ENCODE peak calls at places on chromosomes 7 and 10, in five cellular contexts. X is HepG2, D is transverse colon, S is upper lobe of left lung, Q is tibial nerve. O is an unnamed sample.

GRCh38 chr10:99984635-99985034 is 25.1 kb downstream of the DNMBP start:
- DNase-seq in X (no peak), D (no peak), S (no peak), Q (no peak), O (no peak)

GRCh38 chr7:156897673-156898072 is 4.7 kb upstream of the LMBR1 start:
- DNase-seq in X (no peak), D (no peak), S (no peak), Q (no peak), O (no peak)

GRCh38 chr7:92647652-92648051 is 57.5 kb upstream of the FAM133B start:
- DNase-seq in X (no peak), D (no peak), S (no peak), Q (no peak), O (no peak)

GRCh38 chr7:4861673-4862072 is at the start of gene PAPOLB:
- DNase-seq in X (no peak), D (no peak), S (peak; percentile 86), Q (no peak), O (no peak)

GRCh38 chr7:77858278-77858677 is 59.7 kb downstream of the PHTF2 start:
- DNase-seq in X (no peak), D (no peak), S (no peak), Q (no peak), O (no peak)

GRCh38 chr7:99837649-99838361 is 10.0 kb downstream of the CYP3A43 start:
- DNase-seq in X (peak; percentile 45), D (no peak), S (no peak), Q (no peak), O (no peak)

GRCh38 chr10:95560288-95561199 is 627 bp downstream of the SORBS1 start:
- DNase-seq in X (no peak), D (peak; percentile 67), S (peak; percentile 87), Q (peak; percentile 30), O (peak; percentile 61)

GRCh38 chr7:92131764-92132330 is 2.4 kb downstream of the CYP51A1 start:
- DNase-seq in X (no peak), D (no peak), S (no peak), Q (no peak), O (no peak)

GRCh38 chr10:86339226-86339865 is 27.2 kb downstream of the GRID1 start:
- DNase-seq in X (no peak), D (no peak), S (no peak), Q (no peak), O (no peak)

GRCh38 chr10:73586583-73586984 is 4.6 kb downstream of the USP54 start:
- DNase-seq in X (peak; percentile 93), D (peak; percentile 38), S (no peak), Q (peak; percentile 49), O (peak; percentile 62)
- TF ChIP-seq POLR2A in X (no peak), D (no peak), S (no peak), Q (no peak), O (no peak)

DNA sequence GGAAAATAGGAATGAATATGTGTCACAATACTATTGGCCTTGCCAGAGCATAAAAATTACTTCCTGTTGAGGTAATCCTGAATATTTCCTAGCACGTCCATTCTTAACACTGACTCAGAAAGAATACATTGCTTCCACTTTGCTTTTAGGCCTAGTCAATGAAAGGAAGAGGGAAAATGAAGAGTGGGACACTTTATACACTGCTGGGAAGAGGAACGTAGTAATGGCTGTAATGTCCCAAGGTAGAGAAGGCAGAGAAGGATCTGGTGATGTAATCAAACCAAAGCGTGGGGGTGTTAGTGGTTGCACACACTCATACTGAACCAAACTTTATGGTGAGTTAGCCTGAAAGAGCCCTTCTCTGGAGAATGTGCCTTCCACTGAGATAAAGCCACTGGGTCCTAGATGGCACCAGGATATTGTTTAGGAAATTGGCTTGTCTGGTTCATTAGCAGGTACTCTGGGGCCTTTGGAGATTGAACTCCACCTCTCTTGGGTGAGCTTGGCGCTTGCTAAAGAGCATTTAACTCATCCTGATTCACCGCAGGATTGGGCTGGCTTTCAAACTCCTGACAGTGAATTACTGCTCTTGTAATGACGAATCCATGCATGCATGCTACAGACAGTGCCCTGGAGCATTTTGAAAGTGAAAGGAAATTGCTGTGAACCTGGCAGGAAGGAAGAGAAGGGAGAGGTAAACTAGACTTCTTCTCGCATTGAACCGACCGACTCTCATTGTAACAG is 254.9 kb downstream of the KIAA1217 start:
- DNase-seq in X (no peak), D (peak; percentile 48), S (no peak), Q (no peak), O (no peak)
- TF ChIP-seq POLR2A in X (no peak), D (peak; percentile 41), S (no peak), Q (no peak), O (no peak)

DNA sequence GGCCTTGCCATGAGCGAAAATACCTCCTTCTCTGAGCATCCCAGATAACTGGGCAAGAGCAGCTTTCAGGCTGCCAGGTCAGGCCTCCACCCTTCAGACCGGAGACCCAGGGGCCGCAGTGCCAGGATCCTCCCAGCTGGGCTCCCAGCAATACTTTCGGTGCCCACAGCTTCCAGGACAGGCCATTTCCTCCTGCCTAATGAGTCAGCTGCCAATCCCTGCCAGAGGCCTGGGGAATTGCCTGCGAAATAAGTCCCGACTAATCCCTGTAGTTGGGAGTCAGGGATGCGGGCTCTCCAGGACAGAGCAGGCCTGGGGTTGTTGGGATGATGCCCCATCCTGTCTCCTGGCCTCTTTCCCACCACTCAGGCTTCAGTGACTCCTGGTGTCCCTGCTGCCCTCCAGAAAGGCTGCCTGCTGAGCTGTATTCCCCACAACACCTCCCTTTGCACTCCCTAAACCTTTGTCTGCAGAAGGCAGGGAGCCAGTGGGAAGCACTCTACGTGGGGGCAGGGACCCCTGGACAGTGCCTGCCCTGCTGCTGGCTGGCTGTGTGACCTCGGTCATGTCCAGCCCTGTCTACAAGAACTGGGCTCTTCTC is 143.5 kb upstream of the UNC5B start:
- DNase-seq in X (no peak), D (no peak), S (no peak), Q (no peak), O (no peak)
- TF ChIP-seq POLR2A in X (no peak), D (no peak), S (no peak), Q (no peak), O (no peak)

DNA sequence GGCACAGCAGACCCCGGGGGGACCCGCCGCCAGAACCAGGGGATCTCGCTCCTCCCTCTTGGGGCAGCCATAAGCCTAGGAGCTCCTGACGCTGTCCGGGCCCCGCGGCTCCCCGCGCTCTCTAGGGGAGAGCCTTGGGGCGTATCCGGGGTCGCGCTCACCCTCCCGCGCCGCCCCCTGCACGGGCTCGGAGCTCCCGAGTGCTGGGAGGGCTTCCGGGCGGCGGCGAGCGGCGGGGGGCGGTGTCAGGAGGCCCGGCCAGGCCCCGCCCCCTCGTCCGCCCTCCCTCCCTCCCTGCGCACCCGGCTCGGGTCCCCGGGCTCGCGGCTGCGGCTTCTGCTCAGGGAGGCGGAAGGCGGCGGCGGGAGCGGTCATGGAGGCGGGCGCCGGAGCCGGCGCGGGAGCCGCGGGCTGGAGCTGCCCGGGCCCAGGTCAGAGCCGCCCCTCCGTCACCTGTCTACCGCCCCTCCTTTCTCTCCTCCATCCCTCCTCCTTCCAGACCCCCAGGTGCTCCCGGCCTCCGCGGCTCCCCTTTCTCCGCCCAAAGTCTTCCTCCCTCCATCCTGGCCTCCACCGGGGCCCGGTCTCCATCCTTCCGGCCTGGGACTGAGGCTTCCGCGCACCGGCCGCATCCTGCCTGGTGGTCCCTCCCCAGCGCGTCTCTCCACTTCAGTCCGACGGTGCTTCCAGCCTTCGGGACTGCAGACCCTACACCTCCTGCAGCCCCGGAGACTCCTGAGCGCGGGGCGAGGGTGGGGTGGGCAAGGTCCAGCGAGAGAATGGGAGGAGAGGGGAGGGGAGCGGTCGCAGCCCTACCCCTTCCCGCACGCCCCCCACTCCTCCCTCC is 424 bp upstream of the CCDC136 start:
- DNase-seq in X (no peak), D (peak; percentile 83), S (peak; percentile 95), Q (peak; percentile 36), O (peak; percentile 76)
- TF ChIP-seq POLR2A in X (no peak), D (peak; percentile 14), S (peak; percentile 27), Q (peak; percentile 24), O (peak; percentile 38)

DNA sequence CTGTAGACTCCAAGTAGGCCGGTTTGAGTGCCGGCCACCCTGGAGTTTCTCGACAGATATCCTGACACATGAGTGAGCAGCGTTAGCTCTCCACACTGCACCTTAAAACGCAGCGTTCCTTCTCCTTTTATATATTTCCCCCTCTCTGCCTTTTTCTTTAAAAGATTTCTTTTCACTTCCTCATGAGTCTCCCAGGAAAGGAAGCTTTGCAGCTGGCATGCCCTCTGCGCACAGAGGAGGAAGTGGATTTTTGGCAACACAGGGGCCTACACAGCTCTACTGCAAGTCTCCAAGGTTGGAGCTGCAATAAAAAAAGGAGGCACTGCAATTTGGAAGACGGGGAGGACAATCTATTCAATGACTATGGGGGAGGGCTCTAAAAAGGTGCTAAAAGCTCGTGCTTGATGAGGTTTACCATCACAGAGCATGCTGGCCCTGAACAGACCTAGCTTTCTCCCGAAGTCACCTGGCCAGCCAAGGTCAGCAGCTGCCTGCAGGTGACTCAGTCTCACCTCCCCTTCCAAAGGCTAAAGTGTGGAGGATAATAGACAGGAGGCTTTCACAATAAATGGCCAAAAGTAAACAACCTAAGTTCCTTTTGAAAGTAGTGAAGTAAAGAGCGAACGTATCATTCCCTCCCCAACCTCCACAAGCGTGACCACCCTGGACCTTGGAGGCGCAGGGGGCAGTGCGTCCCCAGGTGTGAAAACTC is 252.8 kb downstream of the ZMYND11 start:
- DNase-seq in X (peak; percentile 54), D (peak; percentile 38), S (no peak), Q (no peak), O (peak; percentile 49)
- TF ChIP-seq POLR2A in X (no peak), D (no peak), S (peak; percentile 25), Q (no peak), O (peak; percentile 13)

GRCh38 chr7:128948312-128948973 is 10.7 kb downstream of the IRF5 start:
- DNase-seq in X (no peak), D (no peak), S (no peak), Q (no peak), O (no peak)

GRCh38 chr7:128947854-128948253 is 10.1 kb downstream of the IRF5 start:
- DNase-seq in X (no peak), D (no peak), S (no peak), Q (no peak), O (no peak)

GRCh38 chr7:128948976-128949760 is 11.4 kb downstream of the IRF5 start:
- DNase-seq in X (no peak), D (no peak), S (no peak), Q (no peak), O (no peak)

GRCh38 chr7:128945668-128946366 is 8.1 kb downstream of the IRF5 start:
- DNase-seq in X (no peak), D (no peak), S (no peak), Q (no peak), O (no peak)

GRCh38 chr7:128946936-128947830 is 9.5 kb downstream of the IRF5 start:
- DNase-seq in X (no peak), D (no peak), S (peak; percentile 74), Q (no peak), O (no peak)
- TF ChIP-seq POLR2A in X (no peak), D (no peak), S (no peak), Q (no peak), O (no peak)